ENCODE peak calls at places on chromosomes 12 and 14, in five cellular contexts. D, U, B, M and P are unnamed samples.

GRCh38 chr14:37974421-37974820 is 233.3 kb upstream of the SSTR1 start:
- DNase-seq in D (no peak), U (no peak), B (no peak), M (no peak), P (no peak)

GRCh38 chr12:82687020-82687951 is 580 bp downstream of the TMTC2 start:
- DNase-seq in D (peak), U (no peak), B (no peak), M (peak), P (peak)

GRCh38 chr12:67364228-67364627 is 95.1 kb downstream of the CAND1 start:
- DNase-seq in D (no peak), U (no peak), B (no peak), M (no peak), P (no peak)

GRCh38 chr14:54704768-54705167 is 137.8 kb downstream of the SAMD4A start:
- DNase-seq in D (no peak), U (no peak), B (no peak), M (no peak), P (no peak)

GRCh38 chr12:127383281-127383680 is 883.7 kb upstream of the TMEM132C start:
- DNase-seq in D (no peak), U (no peak), B (no peak), M (no peak), P (no peak)

GRCh38 chr14:76867536-76868452 is 41.6 kb downstream of the LRRC74A start:
- DNase-seq in D (no peak), U (no peak), B (no peak), M (no peak), P (no peak)

GRCh38 chr12:132523576-132524331 is 33.8 kb downstream of the FBRSL1 start:
- DNase-seq in D (peak), U (no peak), B (peak), M (peak), P (peak)

GRCh38 chr12:104586325-104587048 is 129.7 kb downstream of the CHST11 start:
- DNase-seq in D (no peak), U (no peak), B (no peak), M (no peak), P (no peak)

GRCh38 chr12:79782197-79782890 is 91.6 kb upstream of the PAWR start:
- DNase-seq in D (no peak), U (no peak), B (no peak), M (peak), P (no peak)

GRCh38 chr12:120721866-120722265 is 3.8 kb upstream of the ACADS start:
- DNase-seq in D (no peak), U (no peak), B (peak), M (no peak), P (no peak)

GRCh38 chr14:63011609-63012008 is 33.6 kb downstream of the KCNH5 start:
- DNase-seq in D (no peak), U (no peak), B (no peak), M (no peak), P (no peak)

GRCh38 chr14:74577247-74577947 is 34.6 kb downstream of the LTBP2 start:
- DNase-seq in D (no peak), U (no peak), B (no peak), M (peak), P (no peak)

GRCh38 chr12:110349521-110350151 is 53.9 kb downstream of the ANAPC7 start:
- DNase-seq in D (no peak), U (no peak), B (no peak), M (no peak), P (no peak)

GRCh38 chr14:44961151-44961729 is 507 bp downstream of the KLHL28 start:
- DNase-seq in D (peak), U (peak), B (peak), M (peak), P (peak)

GRCh38 chr12:30533518-30533917 is 162.2 kb downstream of the IPO8 start:
- DNase-seq in D (no peak), U (no peak), B (no peak), M (peak), P (no peak)

GRCh38 chr12:3085341-3086125 is 8.4 kb downstream of the TSPAN9 start:
- DNase-seq in D (no peak), U (no peak), B (no peak), M (no peak), P (no peak)

GRCh38 chr12:131861261-131862083 is 33.0 kb upstream of the ULK1 start:
- DNase-seq in D (no peak), U (no peak), B (no peak), M (no peak), P (no peak)

GRCh38 chr14:21990116-21990515 is 316.5 kb upstream of the OR4E1 start:
- DNase-seq in D (no peak), U (no peak), B (peak), M (peak), P (no peak)

GRCh38 chr12:104863549-104863948 is 94.5 kb downstream of the SLC41A2 start:
- DNase-seq in D (no peak), U (peak), B (no peak), M (peak), P (no peak)

GRCh38 chr14:83638725-83639124 is 1891.2 kb upstream of the FLRT2 start:
- DNase-seq in D (no peak), U (no peak), B (no peak), M (no peak), P (no peak)

GRCh38 chr12:119710374-119710773 is 42.4 kb downstream of the PRKAB1 start:
- DNase-seq in D (no peak), U (no peak), B (no peak), M (no peak), P (no peak)

GRCh38 chr14:100662850-100663527 is 63.7 kb upstream of the DLK1 start:
- DNase-seq in D (peak), U (no peak), B (peak), M (peak), P (peak)

GRCh38 chr12:73863541-73863940 is 674.1 kb upstream of the ATXN7L3B start:
- DNase-seq in D (no peak), U (no peak), B (no peak), M (peak), P (no peak)

DNA sequence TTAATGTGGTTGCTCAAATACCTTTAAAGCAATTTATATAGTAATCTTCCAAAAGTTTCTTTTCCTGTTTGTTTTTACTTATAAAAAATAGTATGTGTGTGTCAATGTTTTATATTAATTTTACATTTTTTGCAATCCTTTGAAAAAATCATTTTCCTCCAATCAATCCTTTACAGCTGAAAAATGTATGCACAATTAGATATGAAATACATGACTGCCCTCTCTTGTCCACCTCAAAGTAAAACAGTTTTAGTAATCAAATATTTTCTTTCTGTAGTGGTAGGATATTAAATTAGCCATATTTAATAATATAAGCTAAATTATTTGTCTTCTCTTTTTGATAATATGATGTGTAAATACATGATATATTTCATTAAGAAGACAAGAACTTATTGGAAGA is 269.9 kb downstream of the ADAMTS20 start:
- DNase-seq in D (no peak), U (no peak), B (peak), M (peak), P (no peak)
- TF ChIP-seq CTCF in D (no peak), U (no peak), B (peak), M (no peak), P (peak)

DNA sequence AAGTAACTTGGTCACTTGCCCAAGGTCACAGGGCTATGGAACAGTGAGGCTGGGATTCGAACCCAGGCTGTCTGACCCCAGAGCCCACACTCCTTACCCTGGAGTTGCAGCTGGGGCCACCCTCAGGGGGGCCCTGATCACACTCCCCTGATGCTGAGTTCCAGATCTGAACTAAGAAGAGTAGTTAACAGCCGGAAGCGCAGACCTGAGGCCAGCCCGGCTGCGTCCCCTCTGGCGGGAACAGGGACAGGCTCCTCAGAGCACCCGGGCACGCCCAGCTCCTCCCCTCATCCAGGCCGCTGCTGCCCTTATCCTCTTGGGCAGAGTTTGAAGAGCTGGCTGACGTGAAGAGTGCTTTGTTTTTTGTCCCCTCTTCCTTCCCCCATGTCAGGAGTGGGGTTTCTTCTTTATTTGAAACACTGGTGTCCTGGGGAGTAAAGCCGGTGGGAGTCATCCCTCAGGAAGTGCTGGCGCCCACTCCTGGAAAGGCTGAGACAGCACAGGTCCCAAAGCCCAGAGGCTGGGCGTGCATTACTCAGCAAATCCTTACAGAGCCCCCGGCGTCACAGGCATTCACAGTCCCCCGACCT is 8.7 kb downstream of the PHB2 start:
- DNase-seq in D (peak), U (peak), B (peak), M (peak), P (peak)
- TF ChIP-seq CTCF in D (peak), U (no peak), B (peak), M (peak), P (peak)

GRCh38 chr14:93619176-93619793 is 169.0 kb downstream of the PRIMA1 start:
- DNase-seq in D (peak), U (no peak), B (peak), M (peak), P (peak)
- TF ChIP-seq CTCF in D (peak), U (no peak), B (peak), M (peak), P (peak)

DNA sequence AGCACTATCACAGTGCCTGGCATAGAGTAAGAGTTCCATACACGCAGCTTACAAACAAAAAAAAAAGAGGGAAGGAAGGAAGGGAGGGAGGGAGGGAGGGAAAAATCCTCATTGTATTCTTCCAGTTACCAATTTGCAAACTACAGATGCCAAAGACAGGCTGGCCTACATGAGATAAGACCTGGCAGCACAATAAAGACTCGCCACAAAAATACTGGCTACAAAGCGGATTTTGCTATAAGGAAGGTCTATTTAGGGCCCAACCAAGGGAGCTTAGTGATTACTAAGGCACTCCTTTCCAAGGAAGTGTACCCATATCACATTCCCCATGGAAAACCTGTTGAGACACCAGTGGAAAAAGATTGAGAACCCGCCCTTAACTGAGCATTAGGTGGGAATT is 50.3 kb downstream of the PHLDA1 start:
- DNase-seq in D (no peak), U (no peak), B (no peak), M (no peak), P (no peak)
- TF ChIP-seq CTCF in D (no peak), U (no peak), B (no peak), M (no peak), P (no peak)

GRCh38 chr14:96309907-96310330 is 53.2 kb downstream of the ATG2B start:
- DNase-seq in D (no peak), U (no peak), B (no peak), M (no peak), P (no peak)
- TF ChIP-seq CTCF in D (no peak), U (no peak), B (no peak), M (no peak), P (no peak)

GRCh38 chr14:104136472-104137296 is 1.7 kb upstream of the KIF26A start:
- DNase-seq in D (peak), U (peak), B (peak), M (peak), P (no peak)

GRCh38 chr14:104134061-104134965 is 4.1 kb upstream of the KIF26A start:
- DNase-seq in D (peak), U (peak), B (peak), M (no peak), P (no peak)

GRCh38 chr14:104135904-104136471 is 2.4 kb upstream of the KIF26A start:
- DNase-seq in D (peak), U (peak), B (peak), M (no peak), P (no peak)

GRCh38 chr14:104133496-104133895 is 4.9 kb upstream of the KIF26A start:
- DNase-seq in D (peak), U (no peak), B (peak), M (no peak), P (no peak)

GRCh38 chr14:104135121-104135903 is 3.1 kb upstream of the KIF26A start:
- DNase-seq in D (peak), U (peak), B (peak), M (peak), P (peak)
- TF ChIP-seq CTCF in D (peak), U (no peak), B (peak), M (peak), P (peak)

GRCh38 chr12:58544281-58544680 is 376.0 kb downstream of the LRIG3 start:
- DNase-seq in D (no peak), U (no peak), B (no peak), M (no peak), P (no peak)

GRCh38 chr12:58537278-58537677 is 383.0 kb downstream of the LRIG3 start:
- DNase-seq in D (no peak), U (no peak), B (no peak), M (peak), P (no peak)

GRCh38 chr12:58539295-58539694 is 381.0 kb downstream of the LRIG3 start:
- DNase-seq in D (no peak), U (no peak), B (no peak), M (no peak), P (no peak)

GRCh38 chr12:58541300-58541690 is 379.0 kb downstream of the LRIG3 start:
- DNase-seq in D (no peak), U (no peak), B (no peak), M (peak), P (no peak)

GRCh38 chr12:58540480-58541299 is 379.6 kb downstream of the LRIG3 start:
- DNase-seq in D (peak), U (peak), B (peak), M (peak), P (peak)
- TF ChIP-seq CTCF in D (peak), U (peak), B (peak), M (peak), P (peak)

GRCh38 chr12:15152456-15152855 is 68.8 kb downstream of the RERG start:
- DNase-seq in D (no peak), U (peak), B (no peak), M (peak), P (no peak)
- TF ChIP-seq CTCF in D (no peak), U (peak), B (peak), M (peak), P (peak)